ENCODE peak calls at places on chromosomes 1 and 21, in five cellular contexts. N, R, K, I and G are unnamed samples.

GRCh38 chr1:153386500-153386901 is 4.4 kb downstream of the S100A8 start:
- DNase-seq in K (no peak), N (no peak), R (no peak), I (no peak), G (no peak)

GRCh38 chr1:244314921-244315544 is 136.7 kb downstream of the ADSS2 start:
- DNase-seq in N (no peak), K (no peak), I (no peak), R (no peak), G (no peak)

GRCh38 chr1:206828765-206829164 is 36.7 kb upstream of the IL20 start:
- DNase-seq in N (no peak), R (no peak), I (no peak), K (no peak), G (no peak)

GRCh38 chr1:200038987-200039848 is 11.7 kb downstream of the NR5A2 start:
- DNase-seq in I (no peak), K (no peak), R (no peak), N (no peak), G (peak)

GRCh38 chr1:151530461-151530860 is 9.6 kb upstream of the TUFT1 start:
- DNase-seq in N (no peak), I (no peak), R (no peak), K (no peak), G (no peak)

GRCh38 chr1:112754116-112754628 is 39.0 kb upstream of the PPM1J start:
- DNase-seq in N (no peak), K (no peak), I (no peak), R (no peak), G (no peak)

GRCh38 chr1:219174672-219175564 is 1.2 kb downstream of the LYPLAL1 start:
- DNase-seq in K (no peak), N (no peak), I (no peak), R (peak), G (no peak)

GRCh38 chr1:222582099-222582774 is 7.5 kb downstream of the TAF1A start:
- DNase-seq in R (no peak), I (no peak), N (no peak), K (no peak), G (no peak)

GRCh38 chr1:119964673-119965363 is 68.5 kb upstream of the ADAM30 start:
- DNase-seq in K (no peak), R (no peak), I (no peak), N (no peak), G (no peak)

GRCh38 chr1:30472009-30472408 is 251.4 kb downstream of the MATN1 start:
- DNase-seq in K (no peak), R (no peak), N (no peak), I (no peak), G (no peak)

GRCh38 chr1:229693124-229693523 is 67.1 kb downstream of the URB2 start:
- DNase-seq in R (no peak), I (no peak), N (peak), K (no peak), G (no peak)

GRCh38 chr21:45041351-45041805 is 33.0 kb upstream of the ADARB1 start:
- DNase-seq in I (no peak), R (no peak), N (no peak), K (no peak), G (no peak)

GRCh38 chr1:226638001-226638601 is 89.5 kb downstream of the STUM start:
- DNase-seq in R (no peak), I (no peak), N (no peak), K (no peak), G (no peak)

GRCh38 chr1:201375169-201375568 is 2.3 kb downstream of the TNNT2 start:
- DNase-seq in K (no peak), I (no peak), N (no peak), R (no peak), G (no peak)

GRCh38 chr1:87129038-87129437 is 199.6 kb upstream of the LMO4 start:
- DNase-seq in N (no peak), I (no peak), R (no peak), K (no peak), G (no peak)

GRCh38 chr1:9687876-9688582 is 36.5 kb downstream of the PIK3CD start:
- DNase-seq in R (no peak), I (no peak), N (no peak), K (peak), G (peak)

GRCh38 chr1:27632387-27633297 is 2.3 kb downstream of the FGR start:
- DNase-seq in N (no peak), R (peak), I (peak), K (no peak), G (no peak)

GRCh38 chr1:24727490-24728214 is 17.6 kb upstream of the CLIC4 start:
- DNase-seq in N (no peak), R (no peak), K (no peak), I (no peak), G (no peak)

GRCh38 chr1:203362561-203363055 is 11.7 kb upstream of the FMOD start:
- DNase-seq in N (peak), K (no peak), I (no peak), R (no peak), G (no peak)

GRCh38 chr1:100184536-100184935 is 6.5 kb upstream of the LRRC39 start:
- DNase-seq in R (no peak), I (no peak), N (no peak), K (no peak), G (no peak)

GRCh38 chr1:57003398-57004139 is 37.8 kb upstream of the C8B start:
- DNase-seq in I (no peak), R (no peak), K (no peak), N (no peak), G (no peak)

GRCh38 chr1:79197421-79197820 is 190.9 kb upstream of the ADGRL4 start:
- DNase-seq in I (no peak), K (no peak), R (no peak), N (no peak), G (no peak)

GRCh38 chr1:33039840-33040239 is 3.2 kb upstream of the AK2 start:
- DNase-seq in R (no peak), I (no peak), K (no peak), N (no peak), G (no peak)

GRCh38 chr1:221832151-221832550 is 90.3 kb upstream of the DUSP10 start:
- DNase-seq in N (no peak), R (no peak), K (no peak), I (no peak), G (no peak)

GRCh38 chr1:87683557-87683956 is 354.9 kb downstream of the LMO4 start:
- DNase-seq in K (peak), I (no peak), R (no peak), N (no peak), G (no peak)

GRCh38 chr1:117171900-117172501 is 38.7 kb downstream of the VTCN1 start:
- DNase-seq in I (no peak), N (no peak), K (no peak), R (no peak), G (no peak)

GRCh38 chr1:92184632-92185031 is 33.1 kb upstream of the C1orf146 start:
- DNase-seq in K (no peak), I (no peak), R (no peak), N (no peak), G (no peak)

GRCh38 chr21:43890042-43890441 is 25.0 kb downstream of the AGPAT3 start:
- DNase-seq in K (no peak), I (no peak), N (no peak), R (no peak), G (no peak)

GRCh38 chr1:17128361-17128760 is 9.1 kb upstream of the PADI2 start:
- DNase-seq in R (no peak), N (no peak), I (no peak), K (no peak), G (no peak)

GRCh38 chr1:199226163-199226562 is 587.3 kb downstream of the PTPRC start:
- DNase-seq in N (no peak), K (no peak), R (no peak), I (peak), G (no peak)

GRCh38 chr1:155478270-155478852 is 84.2 kb downstream of the ASH1L start:
- DNase-seq in K (no peak), N (no peak), R (no peak), I (no peak), G (no peak)

GRCh38 chr1:187236145-187236544 is 407.4 kb downstream of the PLA2G4A start:
- DNase-seq in N (no peak), K (no peak), R (no peak), I (no peak), G (no peak)